ENCODE peak calls at places on chromosomes 11 and 22, in nine cellular contexts. One of them, this sample, is unnamed.

GRCh38 chr11:10526974-10527918 is 13.7 kb downstream of the RNF141 start:
- DNase-seq in CD4-positive, alpha-beta T cell: no peak
- DNase-seq in HFFc6: no peak
- DNase-seq in AG09309: no peak
- DNase-seq in right lobe of liver: no peak
- DNase-seq in body of pancreas: no peak
- DNase-seq in GM12865: peak
- DNase-seq in MM.1S: no peak
- DNase-seq in psoas muscle: no peak
- DNase-seq in this sample: peak

GRCh38 chr22:47197735-47198500 is 435.5 kb downstream of the TBC1D22A start:
- DNase-seq in CD4-positive, alpha-beta T cell: no peak
- DNase-seq in HFFc6: no peak
- DNase-seq in AG09309: no peak
- DNase-seq in right lobe of liver: no peak
- DNase-seq in body of pancreas: no peak
- DNase-seq in GM12865: no peak
- DNase-seq in MM.1S: no peak
- DNase-seq in psoas muscle: peak
- DNase-seq in this sample: no peak

GRCh38 chr11:48103621-48104561 is 112.7 kb upstream of the OR4B1 start:
- DNase-seq in CD4-positive, alpha-beta T cell: no peak
- DNase-seq in HFFc6: no peak
- DNase-seq in AG09309: no peak
- DNase-seq in right lobe of liver: peak
- DNase-seq in body of pancreas: no peak
- DNase-seq in GM12865: no peak
- DNase-seq in MM.1S: no peak
- DNase-seq in psoas muscle: no peak
- DNase-seq in this sample: no peak

GRCh38 chr11:10937416-10937815 is 79.6 kb upstream of the ZBED5 start:
- DNase-seq in CD4-positive, alpha-beta T cell: no peak
- DNase-seq in HFFc6: no peak
- DNase-seq in AG09309: no peak
- DNase-seq in right lobe of liver: no peak
- DNase-seq in body of pancreas: no peak
- DNase-seq in GM12865: no peak
- DNase-seq in MM.1S: no peak
- DNase-seq in psoas muscle: no peak
- DNase-seq in this sample: no peak

GRCh38 chr11:10823152-10823579 is 14.4 kb upstream of the EIF4G2 start:
- DNase-seq in CD4-positive, alpha-beta T cell: no peak
- DNase-seq in HFFc6: no peak
- DNase-seq in AG09309: no peak
- DNase-seq in right lobe of liver: no peak
- DNase-seq in body of pancreas: no peak
- DNase-seq in GM12865: no peak
- DNase-seq in MM.1S: no peak
- DNase-seq in psoas muscle: no peak
- DNase-seq in this sample: no peak

GRCh38 chr11:33257897-33258630 is 883 bp downstream of the HIPK3 start:
- DNase-seq in CD4-positive, alpha-beta T cell: peak
- DNase-seq in HFFc6: peak
- DNase-seq in AG09309: peak
- DNase-seq in right lobe of liver: peak
- DNase-seq in body of pancreas: peak
- DNase-seq in GM12865: peak
- DNase-seq in MM.1S: peak
- DNase-seq in psoas muscle: peak
- DNase-seq in this sample: peak

GRCh38 chr11:2077061-2077802 is 62.0 kb downstream of the IGF2 start:
- DNase-seq in CD4-positive, alpha-beta T cell: no peak
- DNase-seq in HFFc6: peak
- DNase-seq in AG09309: no peak
- DNase-seq in right lobe of liver: no peak
- DNase-seq in body of pancreas: no peak
- DNase-seq in GM12865: no peak
- DNase-seq in MM.1S: no peak
- DNase-seq in psoas muscle: no peak
- DNase-seq in this sample: no peak

GRCh38 chr11:119651802-119652584 is 77.0 kb downstream of the NECTIN1 start:
- DNase-seq in CD4-positive, alpha-beta T cell: no peak
- DNase-seq in HFFc6: no peak
- DNase-seq in AG09309: no peak
- DNase-seq in right lobe of liver: no peak
- DNase-seq in body of pancreas: peak
- DNase-seq in GM12865: no peak
- DNase-seq in MM.1S: no peak
- DNase-seq in psoas muscle: no peak
- DNase-seq in this sample: no peak

GRCh38 chr22:22460635-22461034 is 47.9 kb downstream of the ZNF280B start:
- DNase-seq in CD4-positive, alpha-beta T cell: no peak
- DNase-seq in HFFc6: no peak
- DNase-seq in AG09309: no peak
- DNase-seq in right lobe of liver: no peak
- DNase-seq in body of pancreas: no peak
- DNase-seq in GM12865: peak
- DNase-seq in MM.1S: peak
- DNase-seq in psoas muscle: no peak
- DNase-seq in this sample: no peak

GRCh38 chr11:66388746-66389386 is 17.3 kb upstream of the SLC29A2 start:
- DNase-seq in CD4-positive, alpha-beta T cell: peak
- DNase-seq in HFFc6: peak
- DNase-seq in AG09309: no peak
- DNase-seq in right lobe of liver: peak
- DNase-seq in body of pancreas: peak
- DNase-seq in GM12865: peak
- DNase-seq in MM.1S: peak
- DNase-seq in psoas muscle: peak
- DNase-seq in this sample: peak

GRCh38 chr11:1336836-1337646 is 27.6 kb upstream of the TOLLIP start:
- DNase-seq in CD4-positive, alpha-beta T cell: peak
- DNase-seq in HFFc6: no peak
- DNase-seq in AG09309: no peak
- DNase-seq in right lobe of liver: peak
- DNase-seq in body of pancreas: peak
- DNase-seq in GM12865: peak
- DNase-seq in MM.1S: no peak
- DNase-seq in psoas muscle: peak
- DNase-seq in this sample: no peak

GRCh38 chr11:64872790-64873488 is 5.5 kb downstream of the EHD1 start:
- DNase-seq in CD4-positive, alpha-beta T cell: no peak
- DNase-seq in HFFc6: no peak
- DNase-seq in AG09309: no peak
- DNase-seq in right lobe of liver: no peak
- DNase-seq in body of pancreas: no peak
- DNase-seq in GM12865: peak
- DNase-seq in MM.1S: no peak
- DNase-seq in psoas muscle: no peak
- DNase-seq in this sample: no peak

GRCh38 chr22:24827305-24827704 is 21.3 kb downstream of the SGSM1 start:
- DNase-seq in CD4-positive, alpha-beta T cell: no peak
- DNase-seq in HFFc6: no peak
- DNase-seq in AG09309: no peak
- DNase-seq in right lobe of liver: no peak
- DNase-seq in body of pancreas: peak
- DNase-seq in GM12865: no peak
- DNase-seq in MM.1S: no peak
- DNase-seq in psoas muscle: no peak
- DNase-seq in this sample: no peak

GRCh38 chr11:32852142-32852541 is 22.4 kb downstream of the PRRG4 start:
- DNase-seq in CD4-positive, alpha-beta T cell: no peak
- DNase-seq in HFFc6: peak
- DNase-seq in AG09309: peak
- DNase-seq in right lobe of liver: no peak
- DNase-seq in body of pancreas: no peak
- DNase-seq in GM12865: no peak
- DNase-seq in MM.1S: no peak
- DNase-seq in psoas muscle: no peak
- DNase-seq in this sample: no peak

GRCh38 chr11:124096364-124096763 is 18.9 kb upstream of the VWA5A start:
- DNase-seq in CD4-positive, alpha-beta T cell: no peak
- DNase-seq in HFFc6: no peak
- DNase-seq in AG09309: no peak
- DNase-seq in right lobe of liver: no peak
- DNase-seq in body of pancreas: no peak
- DNase-seq in GM12865: no peak
- DNase-seq in MM.1S: no peak
- DNase-seq in psoas muscle: no peak
- DNase-seq in this sample: no peak

GRCh38 chr22:36383110-36383581 is 4.6 kb downstream of the MYH9 start:
- DNase-seq in CD4-positive, alpha-beta T cell: peak
- DNase-seq in HFFc6: peak
- DNase-seq in AG09309: no peak
- DNase-seq in right lobe of liver: no peak
- DNase-seq in body of pancreas: peak
- DNase-seq in GM12865: peak
- DNase-seq in MM.1S: peak
- DNase-seq in psoas muscle: no peak
- DNase-seq in this sample: peak

GRCh38 chr11:24289301-24289700 is 207.6 kb upstream of the LUZP2 start:
- DNase-seq in CD4-positive, alpha-beta T cell: no peak
- DNase-seq in HFFc6: no peak
- DNase-seq in AG09309: no peak
- DNase-seq in right lobe of liver: no peak
- DNase-seq in body of pancreas: no peak
- DNase-seq in GM12865: no peak
- DNase-seq in MM.1S: no peak
- DNase-seq in psoas muscle: no peak
- DNase-seq in this sample: no peak

GRCh38 chr22:47597041-47597440 is 834.6 kb downstream of the TBC1D22A start:
- DNase-seq in CD4-positive, alpha-beta T cell: no peak
- DNase-seq in HFFc6: no peak
- DNase-seq in AG09309: no peak
- DNase-seq in right lobe of liver: no peak
- DNase-seq in body of pancreas: no peak
- DNase-seq in GM12865: no peak
- DNase-seq in MM.1S: no peak
- DNase-seq in psoas muscle: no peak
- DNase-seq in this sample: no peak

GRCh38 chr22:24305260-24305692 is 34.6 kb downstream of the SPECC1L start:
- DNase-seq in CD4-positive, alpha-beta T cell: no peak
- DNase-seq in HFFc6: peak
- DNase-seq in AG09309: no peak
- DNase-seq in right lobe of liver: no peak
- DNase-seq in body of pancreas: no peak
- DNase-seq in GM12865: no peak
- DNase-seq in MM.1S: no peak
- DNase-seq in psoas muscle: no peak
- DNase-seq in this sample: no peak

GRCh38 chr11:63212742-63213141 is 30.7 kb downstream of the SLC22A25 start:
- DNase-seq in CD4-positive, alpha-beta T cell: no peak
- DNase-seq in HFFc6: peak
- DNase-seq in AG09309: no peak
- DNase-seq in right lobe of liver: no peak
- DNase-seq in body of pancreas: no peak
- DNase-seq in GM12865: peak
- DNase-seq in MM.1S: peak
- DNase-seq in psoas muscle: no peak
- DNase-seq in this sample: peak
- TF ChIP-seq CTCF in CD4-positive, alpha-beta T cell: peak
- TF ChIP-seq CTCF in HFFc6: peak
- TF ChIP-seq CTCF in AG09309: peak
- TF ChIP-seq CTCF in right lobe of liver: peak
- TF ChIP-seq CTCF in body of pancreas: no peak
- TF ChIP-seq CTCF in GM12865: peak
- TF ChIP-seq CTCF in MM.1S: peak
- TF ChIP-seq CTCF in psoas muscle: peak
- TF ChIP-seq CTCF in this sample: peak

DNA sequence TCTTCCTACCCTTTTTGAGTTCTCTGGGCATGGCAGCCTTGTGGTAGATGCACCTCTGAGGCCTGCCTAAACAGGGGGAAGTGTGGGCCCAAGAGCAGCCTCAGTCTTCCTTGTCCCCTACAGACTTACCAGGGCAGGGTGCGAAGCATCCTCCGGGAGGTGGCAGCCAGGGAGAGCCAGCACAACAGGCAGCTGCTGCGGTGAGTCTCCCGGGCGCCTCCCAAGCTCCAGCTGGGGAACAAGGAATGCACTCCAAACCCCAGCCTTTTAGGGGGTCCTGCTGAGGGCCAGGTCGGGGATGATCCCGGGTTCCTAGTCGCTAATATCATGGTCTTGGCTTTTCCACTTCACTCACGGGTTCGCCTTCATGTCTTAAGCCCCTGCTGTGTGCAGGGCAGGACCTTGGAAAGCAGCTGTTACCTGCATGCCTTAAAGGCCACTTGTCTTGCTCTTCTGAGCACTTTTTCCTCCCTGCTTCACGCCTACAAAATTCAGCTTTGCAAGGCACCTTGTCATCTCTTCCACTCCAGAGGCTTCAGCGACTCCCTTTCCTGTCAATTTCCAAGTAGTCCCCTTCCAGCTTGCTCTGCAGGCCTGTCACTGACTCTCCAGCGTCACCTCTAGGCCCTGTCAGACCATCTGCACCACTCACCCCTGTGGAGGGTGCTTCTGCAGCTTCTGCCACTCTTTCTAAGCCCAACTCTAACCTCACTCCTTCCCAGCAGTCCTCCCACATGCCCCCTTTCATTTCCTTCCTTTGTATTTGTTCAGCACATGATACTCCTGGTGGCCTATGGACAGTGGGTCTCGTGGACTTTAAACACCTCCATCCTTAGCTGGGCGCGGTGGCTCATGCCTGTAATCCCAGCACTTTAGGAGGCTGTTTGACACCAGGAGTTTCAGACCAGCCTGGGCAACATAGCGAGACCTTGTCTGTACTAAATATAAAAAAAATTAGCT is 57.0 kb downstream of the PISD start:
- DNase-seq in CD4-positive, alpha-beta T cell: no peak
- DNase-seq in HFFc6: no peak
- DNase-seq in AG09309: no peak
- DNase-seq in right lobe of liver: no peak
- DNase-seq in body of pancreas: no peak
- DNase-seq in GM12865: no peak
- DNase-seq in MM.1S: no peak
- DNase-seq in psoas muscle: no peak
- DNase-seq in this sample: no peak
- TF ChIP-seq CTCF in CD4-positive, alpha-beta T cell: no peak
- TF ChIP-seq CTCF in HFFc6: no peak
- TF ChIP-seq CTCF in AG09309: no peak
- TF ChIP-seq CTCF in right lobe of liver: no peak
- TF ChIP-seq CTCF in body of pancreas: no peak
- TF ChIP-seq CTCF in GM12865: no peak
- TF ChIP-seq CTCF in MM.1S: no peak
- TF ChIP-seq CTCF in psoas muscle: no peak
- TF ChIP-seq CTCF in this sample: no peak

GRCh38 chr11:60455531-60456042 is at the start of gene MS4A1:
- DNase-seq in CD4-positive, alpha-beta T cell: no peak
- DNase-seq in HFFc6: no peak
- DNase-seq in AG09309: no peak
- DNase-seq in right lobe of liver: no peak
- DNase-seq in body of pancreas: no peak
- DNase-seq in GM12865: peak
- DNase-seq in MM.1S: no peak
- DNase-seq in psoas muscle: no peak
- DNase-seq in this sample: peak
- TF ChIP-seq CTCF in CD4-positive, alpha-beta T cell: no peak
- TF ChIP-seq CTCF in HFFc6: no peak
- TF ChIP-seq CTCF in AG09309: no peak
- TF ChIP-seq CTCF in right lobe of liver: no peak
- TF ChIP-seq CTCF in body of pancreas: no peak
- TF ChIP-seq CTCF in GM12865: no peak
- TF ChIP-seq CTCF in MM.1S: no peak
- TF ChIP-seq CTCF in psoas muscle: no peak
- TF ChIP-seq CTCF in this sample: no peak

GRCh38 chr11:102614485-102614884 is 10.6 kb downstream of the MMP20 start:
- DNase-seq in CD4-positive, alpha-beta T cell: no peak
- DNase-seq in HFFc6: no peak
- DNase-seq in AG09309: no peak
- DNase-seq in right lobe of liver: no peak
- DNase-seq in body of pancreas: no peak
- DNase-seq in GM12865: no peak
- DNase-seq in MM.1S: no peak
- DNase-seq in psoas muscle: no peak
- DNase-seq in this sample: no peak
- TF ChIP-seq CTCF in CD4-positive, alpha-beta T cell: no peak
- TF ChIP-seq CTCF in HFFc6: no peak
- TF ChIP-seq CTCF in AG09309: peak
- TF ChIP-seq CTCF in right lobe of liver: no peak
- TF ChIP-seq CTCF in body of pancreas: no peak
- TF ChIP-seq CTCF in GM12865: no peak
- TF ChIP-seq CTCF in MM.1S: peak
- TF ChIP-seq CTCF in psoas muscle: no peak
- TF ChIP-seq CTCF in this sample: peak

This sample was measured in GM10248.